ENCODE peak calls at places on chromosomes 7 and 10, in five cellular contexts. K is SK-N-SH, R is H9, C is WERI-Rb-1, A is endothelial cell. S is an unnamed sample.

GRCh38 chr7:112302566-112302965 is 96.1 kb downstream of the ZNF277 start:
- DNase-seq in C (no peak), R (no peak), A (no peak), K (no peak), S (no peak)

GRCh38 chr10:79413196-79413595 is 32.2 kb downstream of the ZCCHC24 start:
- DNase-seq in K (no peak), A (no peak), C (peak; percentile 61), R (no peak), S (no peak)

GRCh38 chr10:37488792-37489657 is 363.6 kb downstream of the ANKRD30A start:
- DNase-seq in R (no peak), C (peak; percentile 15), A (no peak), K (no peak), S (no peak)

GRCh38 chr10:122163182-122164027 is 107.7 kb upstream of the BTBD16 start:
- DNase-seq in C (peak; percentile 80), K (peak; percentile 83), A (peak; percentile 69), R (peak; percentile 96), S (peak; percentile 70)

GRCh38 chr10:26723016-26723415 is 25.5 kb downstream of the PDSS1 start:
- DNase-seq in K (no peak), A (no peak), R (no peak), C (no peak), S (no peak)

GRCh38 chr10:79379512-79380124 is 32.3 kb downstream of the PPIF start:
- DNase-seq in A (no peak), R (peak; percentile 22), C (peak; percentile 5), K (no peak), S (no peak)

GRCh38 chr10:6844251-6844650 is 264.2 kb upstream of the PRKCQ start:
- DNase-seq in K (no peak), A (no peak), R (no peak), C (no peak), S (no peak)

GRCh38 chr10:78436706-78437406 is 403.2 kb downstream of the RPS24 start:
- DNase-seq in A (no peak), K (no peak), R (no peak), C (no peak), S (no peak)

GRCh38 chr10:132942740-132943554 is 577 bp upstream of the CFAP46 start:
- DNase-seq in K (peak; percentile 61), A (no peak), R (no peak), C (no peak), S (no peak)

GRCh38 chr10:132941640-132942051 is 724 bp downstream of the CFAP46 start:
- DNase-seq in C (no peak), A (no peak), K (peak; percentile 53), R (no peak), S (no peak)

GRCh38 chr10:132940791-132941465 is 1.4 kb downstream of the CFAP46 start:
- DNase-seq in K (no peak), R (no peak), A (no peak), C (no peak), S (no peak)

GRCh38 chr10:132943555-132944404 is 1.4 kb upstream of the CFAP46 start:
- DNase-seq in A (no peak), R (no peak), C (no peak), K (no peak), S (no peak)

DNA sequence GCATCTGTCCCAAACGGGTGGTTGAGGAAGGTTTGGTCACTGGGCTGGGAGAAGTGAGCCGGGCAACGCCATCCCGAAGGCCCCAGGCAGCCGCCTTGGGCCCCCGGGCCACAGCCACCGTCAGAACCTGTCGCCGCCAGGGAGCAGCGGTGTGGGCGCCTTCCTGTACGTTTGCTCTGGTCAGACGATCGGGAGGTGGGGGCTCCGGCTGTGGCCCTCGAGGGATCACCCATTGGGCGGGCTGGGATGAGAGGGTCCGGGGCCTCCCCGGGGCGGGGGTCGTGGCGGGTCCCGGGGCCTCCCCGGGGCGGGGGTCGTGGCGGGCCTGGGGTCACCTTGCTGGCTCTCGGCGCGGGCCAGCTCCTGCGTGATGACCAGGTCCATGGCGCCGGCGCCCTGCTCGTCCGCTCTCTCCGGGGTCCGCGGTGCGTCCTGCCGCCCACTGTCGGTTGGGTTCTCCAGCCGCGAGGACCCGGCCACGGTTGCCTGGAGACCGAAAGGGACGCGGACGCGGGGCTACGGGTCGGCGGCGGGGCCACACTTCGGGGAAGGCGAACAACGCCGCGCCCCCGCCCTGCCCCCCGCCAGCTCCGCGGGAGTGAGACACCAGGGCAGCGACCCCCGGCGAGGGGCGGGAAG is at the start of gene CFAP46:
- DNase-seq in K (peak; percentile 97), C (peak; percentile 83), R (peak; percentile 78), A (peak; percentile 80), S (peak; percentile 60)
- TF ChIP-seq CTCF in K (peak; percentile 14), C (peak; percentile 16), R (peak; percentile 19), A (no peak), S (no peak)

DNA sequence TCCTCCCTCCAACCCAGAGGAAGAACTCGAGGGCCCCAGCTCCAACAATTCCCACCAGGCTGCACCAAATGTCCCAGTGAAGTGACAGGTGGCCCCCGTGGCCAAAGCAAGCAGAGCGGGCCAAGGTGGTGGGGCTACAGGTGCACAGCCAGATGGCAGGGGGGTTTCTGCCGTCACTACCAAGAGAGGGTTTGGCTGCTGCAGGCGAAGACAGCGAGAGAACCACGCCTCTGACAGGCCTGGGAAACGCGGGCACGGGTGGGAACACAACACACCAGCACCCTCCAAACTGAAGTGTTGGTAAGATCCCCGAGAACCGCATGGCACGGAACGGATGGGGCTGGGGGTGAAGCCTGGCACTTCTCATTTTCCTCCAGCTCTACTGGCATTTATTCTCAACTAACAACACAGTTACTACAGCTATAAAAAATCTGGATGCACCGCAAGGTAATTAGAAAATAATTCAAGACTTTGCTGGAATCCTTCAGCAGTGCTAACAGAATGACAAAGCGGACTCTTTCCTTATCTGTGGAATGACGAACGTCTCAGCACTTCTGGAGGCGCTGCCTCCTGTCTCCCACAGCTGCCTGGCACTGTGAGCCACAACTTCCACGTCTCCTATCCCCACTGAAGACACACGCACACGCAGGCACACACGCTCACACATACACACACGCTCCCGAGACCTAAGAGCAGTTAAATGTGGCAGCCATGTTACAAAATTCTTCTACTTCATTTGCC is 167.9 kb downstream of the TCERG1L start:
- DNase-seq in R (no peak), C (no peak), A (no peak), K (no peak), S (no peak)
- TF ChIP-seq CTCF in R (no peak), C (no peak), A (no peak), K (no peak), S (no peak)

DNA sequence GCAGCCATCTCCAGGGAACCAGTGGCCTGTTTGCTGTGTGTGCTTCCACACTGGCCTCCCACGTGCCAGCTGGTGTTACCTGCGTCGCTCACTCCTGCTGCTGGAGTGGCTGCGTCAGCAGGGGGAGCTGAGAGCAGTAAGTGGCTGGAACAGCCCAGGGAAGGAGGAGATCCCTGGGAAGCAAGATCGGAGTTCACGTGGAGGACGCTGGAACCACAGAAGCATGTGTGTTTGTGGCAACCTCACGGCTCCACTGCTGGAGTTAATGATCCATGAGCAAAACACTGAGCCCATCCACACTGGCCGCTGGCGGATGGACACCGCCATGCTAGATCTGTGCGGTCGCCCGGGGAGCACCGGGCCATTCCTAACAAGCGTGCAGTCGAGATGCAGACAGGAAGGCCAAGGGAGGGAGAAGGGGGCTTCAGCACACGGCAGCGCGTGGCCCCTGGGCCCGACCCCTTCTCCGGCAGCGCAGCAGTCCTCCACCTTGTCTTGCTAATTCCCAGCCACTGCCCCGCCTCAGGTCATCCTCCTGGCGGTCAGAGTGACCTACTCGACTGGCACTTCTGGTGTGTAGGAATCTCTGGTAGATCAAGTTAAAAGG is 68.5 kb upstream of the EEPD1 start:
- DNase-seq in K (peak; percentile 60), A (peak; percentile 50), R (peak; percentile 80), C (peak; percentile 81), S (peak; percentile 48)
- TF ChIP-seq CTCF in K (peak; percentile 43), A (no peak), R (peak; percentile 64), C (peak; percentile 68), S (no peak)

GRCh38 chr7:142654398-142654797 is 94.9 kb upstream of the PRSS1 start:
- DNase-seq in A (no peak), C (no peak), R (no peak), K (no peak), S (no peak)
- TF ChIP-seq CTCF in A (no peak), C (no peak), R (no peak), K (no peak), S (no peak)

S was measured in mesothelial cell of epicardium.